ENCODE peak calls at places on chromosomes 5 and 9, in five cellular contexts. One of them, this sample, is unnamed.

GRCh38 chr5:152329896-152330295 is 75.2 kb downstream of the NMUR2 start:
- DNase-seq in CD8-positive, alpha-beta memory T cell: no peak
- DNase-seq in hippocampal formation: no peak
- DNase-seq in activated CD4-positive, alpha-beta memory T cell treated with anti-CD3 and anti-CD28 coated beads, Interleukin-2, amount 10 ng/mL, durations not matched to agents 7 days and 5 days: no peak
- DNase-seq in GM18507: no peak
- DNase-seq in this sample: no peak

GRCh38 chr9:88303785-88304495 is 84.3 kb upstream of the SPIN1 start:
- DNase-seq in CD8-positive, alpha-beta memory T cell: no peak
- DNase-seq in hippocampal formation: peak; percentile 15
- DNase-seq in activated CD4-positive, alpha-beta memory T cell treated with anti-CD3 and anti-CD28 coated beads, Interleukin-2, amount 10 ng/mL, durations not matched to agents 7 days and 5 days: peak; percentile 78
- DNase-seq in GM18507: peak; percentile 3
- DNase-seq in this sample: peak; percentile 15

GRCh38 chr5:125717209-125717608 is 706.0 kb upstream of the GRAMD2B start:
- DNase-seq in CD8-positive, alpha-beta memory T cell: no peak
- DNase-seq in hippocampal formation: no peak
- DNase-seq in activated CD4-positive, alpha-beta memory T cell treated with anti-CD3 and anti-CD28 coated beads, Interleukin-2, amount 10 ng/mL, durations not matched to agents 7 days and 5 days: no peak
- DNase-seq in GM18507: no peak
- DNase-seq in this sample: no peak

GRCh38 chr5:176543428-176544182 is 5.5 kb upstream of the CDHR2 start:
- DNase-seq in CD8-positive, alpha-beta memory T cell: peak; percentile 78
- DNase-seq in hippocampal formation: peak; percentile 15
- DNase-seq in activated CD4-positive, alpha-beta memory T cell treated with anti-CD3 and anti-CD28 coated beads, Interleukin-2, amount 10 ng/mL, durations not matched to agents 7 days and 5 days: peak; percentile 84
- DNase-seq in GM18507: no peak
- DNase-seq in this sample: peak; percentile 61

GRCh38 chr9:70921126-70921525 is 200.3 kb downstream of the TRPM3 start:
- DNase-seq in CD8-positive, alpha-beta memory T cell: no peak
- DNase-seq in hippocampal formation: no peak
- DNase-seq in activated CD4-positive, alpha-beta memory T cell treated with anti-CD3 and anti-CD28 coated beads, Interleukin-2, amount 10 ng/mL, durations not matched to agents 7 days and 5 days: no peak
- DNase-seq in GM18507: no peak
- DNase-seq in this sample: no peak

GRCh38 chr9:115262952-115263351 is 145.0 kb upstream of the TNC start:
- DNase-seq in CD8-positive, alpha-beta memory T cell: no peak
- DNase-seq in hippocampal formation: no peak
- DNase-seq in activated CD4-positive, alpha-beta memory T cell treated with anti-CD3 and anti-CD28 coated beads, Interleukin-2, amount 10 ng/mL, durations not matched to agents 7 days and 5 days: no peak
- DNase-seq in GM18507: no peak
- DNase-seq in this sample: no peak

GRCh38 chr9:133127340-133127981 is 6.4 kb upstream of the RALGDS start:
- DNase-seq in CD8-positive, alpha-beta memory T cell: no peak
- DNase-seq in hippocampal formation: no peak
- DNase-seq in activated CD4-positive, alpha-beta memory T cell treated with anti-CD3 and anti-CD28 coated beads, Interleukin-2, amount 10 ng/mL, durations not matched to agents 7 days and 5 days: peak; percentile 45
- DNase-seq in GM18507: no peak
- DNase-seq in this sample: no peak

GRCh38 chr9:99720455-99721050 is 101.1 kb upstream of the NR4A3 start:
- DNase-seq in CD8-positive, alpha-beta memory T cell: peak; percentile 30
- DNase-seq in hippocampal formation: no peak
- DNase-seq in activated CD4-positive, alpha-beta memory T cell treated with anti-CD3 and anti-CD28 coated beads, Interleukin-2, amount 10 ng/mL, durations not matched to agents 7 days and 5 days: no peak
- DNase-seq in GM18507: peak; percentile 7
- DNase-seq in this sample: no peak

GRCh38 chr5:65364907-65365306 is 116.8 kb downstream of the ADAMTS6 start:
- DNase-seq in CD8-positive, alpha-beta memory T cell: no peak
- DNase-seq in hippocampal formation: no peak
- DNase-seq in activated CD4-positive, alpha-beta memory T cell treated with anti-CD3 and anti-CD28 coated beads, Interleukin-2, amount 10 ng/mL, durations not matched to agents 7 days and 5 days: no peak
- DNase-seq in GM18507: no peak
- DNase-seq in this sample: no peak

GRCh38 chr9:32045513-32045912 is 338.9 kb upstream of the ACO1 start:
- DNase-seq in CD8-positive, alpha-beta memory T cell: no peak
- DNase-seq in hippocampal formation: no peak
- DNase-seq in activated CD4-positive, alpha-beta memory T cell treated with anti-CD3 and anti-CD28 coated beads, Interleukin-2, amount 10 ng/mL, durations not matched to agents 7 days and 5 days: no peak
- DNase-seq in GM18507: no peak
- DNase-seq in this sample: no peak

GRCh38 chr5:91712718-91713117 is 329.6 kb upstream of the ARRDC3 start:
- DNase-seq in CD8-positive, alpha-beta memory T cell: no peak
- DNase-seq in hippocampal formation: no peak
- DNase-seq in activated CD4-positive, alpha-beta memory T cell treated with anti-CD3 and anti-CD28 coated beads, Interleukin-2, amount 10 ng/mL, durations not matched to agents 7 days and 5 days: no peak
- DNase-seq in GM18507: no peak
- DNase-seq in this sample: no peak

GRCh38 chr5:151694035-151694485 is 7.3 kb upstream of the SPARC start:
- DNase-seq in CD8-positive, alpha-beta memory T cell: no peak
- DNase-seq in hippocampal formation: peak; percentile 88
- DNase-seq in activated CD4-positive, alpha-beta memory T cell treated with anti-CD3 and anti-CD28 coated beads, Interleukin-2, amount 10 ng/mL, durations not matched to agents 7 days and 5 days: no peak
- DNase-seq in GM18507: no peak
- DNase-seq in this sample: no peak

GRCh38 chr5:80193421-80193820 is 62.4 kb downstream of the SERINC5 start:
- DNase-seq in CD8-positive, alpha-beta memory T cell: no peak
- DNase-seq in hippocampal formation: no peak
- DNase-seq in activated CD4-positive, alpha-beta memory T cell treated with anti-CD3 and anti-CD28 coated beads, Interleukin-2, amount 10 ng/mL, durations not matched to agents 7 days and 5 days: no peak
- DNase-seq in GM18507: no peak
- DNase-seq in this sample: no peak

GRCh38 chr9:78601957-78602565 is 305.1 kb downstream of the PSAT1 start:
- DNase-seq in CD8-positive, alpha-beta memory T cell: no peak
- DNase-seq in hippocampal formation: peak; percentile 35
- DNase-seq in activated CD4-positive, alpha-beta memory T cell treated with anti-CD3 and anti-CD28 coated beads, Interleukin-2, amount 10 ng/mL, durations not matched to agents 7 days and 5 days: no peak
- DNase-seq in GM18507: no peak
- DNase-seq in this sample: no peak

GRCh38 chr5:91187032-91187431 is 196.1 kb downstream of the ARRDC3 start:
- DNase-seq in CD8-positive, alpha-beta memory T cell: no peak
- DNase-seq in hippocampal formation: no peak
- DNase-seq in activated CD4-positive, alpha-beta memory T cell treated with anti-CD3 and anti-CD28 coated beads, Interleukin-2, amount 10 ng/mL, durations not matched to agents 7 days and 5 days: no peak
- DNase-seq in GM18507: no peak
- DNase-seq in this sample: no peak

GRCh38 chr9:34227445-34227844 is 48.6 kb downstream of the UBAP1 start:
- DNase-seq in CD8-positive, alpha-beta memory T cell: no peak
- DNase-seq in hippocampal formation: no peak
- DNase-seq in activated CD4-positive, alpha-beta memory T cell treated with anti-CD3 and anti-CD28 coated beads, Interleukin-2, amount 10 ng/mL, durations not matched to agents 7 days and 5 days: no peak
- DNase-seq in GM18507: no peak
- DNase-seq in this sample: no peak

GRCh38 chr9:77817590-77818311 is 169.6 kb upstream of the GNA14 start:
- DNase-seq in CD8-positive, alpha-beta memory T cell: no peak
- DNase-seq in hippocampal formation: no peak
- DNase-seq in activated CD4-positive, alpha-beta memory T cell treated with anti-CD3 and anti-CD28 coated beads, Interleukin-2, amount 10 ng/mL, durations not matched to agents 7 days and 5 days: no peak
- DNase-seq in GM18507: no peak
- DNase-seq in this sample: no peak

GRCh38 chr9:135038826-135039225 is 48.6 kb upstream of the OLFM1 start:
- DNase-seq in CD8-positive, alpha-beta memory T cell: no peak
- DNase-seq in hippocampal formation: no peak
- DNase-seq in activated CD4-positive, alpha-beta memory T cell treated with anti-CD3 and anti-CD28 coated beads, Interleukin-2, amount 10 ng/mL, durations not matched to agents 7 days and 5 days: peak; percentile 3
- DNase-seq in GM18507: no peak
- DNase-seq in this sample: no peak

GRCh38 chr9:99622679-99623078 is 199.0 kb upstream of the NR4A3 start:
- DNase-seq in CD8-positive, alpha-beta memory T cell: no peak
- DNase-seq in hippocampal formation: no peak
- DNase-seq in activated CD4-positive, alpha-beta memory T cell treated with anti-CD3 and anti-CD28 coated beads, Interleukin-2, amount 10 ng/mL, durations not matched to agents 7 days and 5 days: no peak
- DNase-seq in GM18507: no peak
- DNase-seq in this sample: no peak

GRCh38 chr9:99562263-99562565 is 259.5 kb upstream of the NR4A3 start:
- DNase-seq in CD8-positive, alpha-beta memory T cell: no peak
- DNase-seq in hippocampal formation: no peak
- DNase-seq in activated CD4-positive, alpha-beta memory T cell treated with anti-CD3 and anti-CD28 coated beads, Interleukin-2, amount 10 ng/mL, durations not matched to agents 7 days and 5 days: no peak
- DNase-seq in GM18507: no peak
- DNase-seq in this sample: no peak

GRCh38 chr9:136189394-136190236 is 15.3 kb downstream of the LHX3 start:
- DNase-seq in CD8-positive, alpha-beta memory T cell: no peak
- DNase-seq in hippocampal formation: no peak
- DNase-seq in activated CD4-positive, alpha-beta memory T cell treated with anti-CD3 and anti-CD28 coated beads, Interleukin-2, amount 10 ng/mL, durations not matched to agents 7 days and 5 days: no peak
- DNase-seq in GM18507: no peak
- DNase-seq in this sample: no peak

GRCh38 chr5:124948062-124948753 is 201.8 kb upstream of the ZNF608 start:
- DNase-seq in CD8-positive, alpha-beta memory T cell: no peak
- DNase-seq in hippocampal formation: no peak
- DNase-seq in activated CD4-positive, alpha-beta memory T cell treated with anti-CD3 and anti-CD28 coated beads, Interleukin-2, amount 10 ng/mL, durations not matched to agents 7 days and 5 days: no peak
- DNase-seq in GM18507: no peak
- DNase-seq in this sample: no peak

GRCh38 chr5:57157666-57158065 is 16.2 kb upstream of the GPBP1 start:
- DNase-seq in CD8-positive, alpha-beta memory T cell: no peak
- DNase-seq in hippocampal formation: no peak
- DNase-seq in activated CD4-positive, alpha-beta memory T cell treated with anti-CD3 and anti-CD28 coated beads, Interleukin-2, amount 10 ng/mL, durations not matched to agents 7 days and 5 days: no peak
- DNase-seq in GM18507: no peak
- DNase-seq in this sample: no peak

GRCh38 chr9:123686131-123686848 is 243.6 kb downstream of the DENND1A start:
- DNase-seq in CD8-positive, alpha-beta memory T cell: no peak
- DNase-seq in hippocampal formation: no peak
- DNase-seq in activated CD4-positive, alpha-beta memory T cell treated with anti-CD3 and anti-CD28 coated beads, Interleukin-2, amount 10 ng/mL, durations not matched to agents 7 days and 5 days: no peak
- DNase-seq in GM18507: no peak
- DNase-seq in this sample: no peak

GRCh38 chr5:66039701-66040100 is 104.4 kb upstream of the SREK1 start:
- DNase-seq in CD8-positive, alpha-beta memory T cell: no peak
- DNase-seq in hippocampal formation: no peak
- DNase-seq in activated CD4-positive, alpha-beta memory T cell treated with anti-CD3 and anti-CD28 coated beads, Interleukin-2, amount 10 ng/mL, durations not matched to agents 7 days and 5 days: no peak
- DNase-seq in GM18507: no peak
- DNase-seq in this sample: no peak

GRCh38 chr5:175654807-175655206 is 3.1 kb upstream of the HRH2 start:
- DNase-seq in CD8-positive, alpha-beta memory T cell: no peak
- DNase-seq in hippocampal formation: no peak
- DNase-seq in activated CD4-positive, alpha-beta memory T cell treated with anti-CD3 and anti-CD28 coated beads, Interleukin-2, amount 10 ng/mL, durations not matched to agents 7 days and 5 days: no peak
- DNase-seq in GM18507: no peak
- DNase-seq in this sample: no peak

GRCh38 chr5:171845857-171846785 is 60.5 kb downstream of the SMIM23 start:
- DNase-seq in CD8-positive, alpha-beta memory T cell: no peak
- DNase-seq in hippocampal formation: no peak
- DNase-seq in activated CD4-positive, alpha-beta memory T cell treated with anti-CD3 and anti-CD28 coated beads, Interleukin-2, amount 10 ng/mL, durations not matched to agents 7 days and 5 days: no peak
- DNase-seq in GM18507: no peak
- DNase-seq in this sample: no peak

GRCh38 chr9:34190996-34191892 is 12.4 kb downstream of the UBAP1 start:
- DNase-seq in CD8-positive, alpha-beta memory T cell: no peak
- DNase-seq in hippocampal formation: no peak
- DNase-seq in activated CD4-positive, alpha-beta memory T cell treated with anti-CD3 and anti-CD28 coated beads, Interleukin-2, amount 10 ng/mL, durations not matched to agents 7 days and 5 days: no peak
- DNase-seq in GM18507: no peak
- DNase-seq in this sample: no peak

GRCh38 chr9:136915632-136916329 is 28.8 kb downstream of the FBXW5 start:
- DNase-seq in CD8-positive, alpha-beta memory T cell: no peak
- DNase-seq in hippocampal formation: no peak
- DNase-seq in activated CD4-positive, alpha-beta memory T cell treated with anti-CD3 and anti-CD28 coated beads, Interleukin-2, amount 10 ng/mL, durations not matched to agents 7 days and 5 days: no peak
- DNase-seq in GM18507: no peak
- DNase-seq in this sample: no peak

GRCh38 chr9:121324316-121324715 is 45.7 kb downstream of the STOM start:
- DNase-seq in CD8-positive, alpha-beta memory T cell: no peak
- DNase-seq in hippocampal formation: no peak
- DNase-seq in activated CD4-positive, alpha-beta memory T cell treated with anti-CD3 and anti-CD28 coated beads, Interleukin-2, amount 10 ng/mL, durations not matched to agents 7 days and 5 days: no peak
- DNase-seq in GM18507: no peak
- DNase-seq in this sample: no peak

GRCh38 chr5:143922718-143923117 is 110.8 kb downstream of the HMHB1 start:
- DNase-seq in CD8-positive, alpha-beta memory T cell: no peak
- DNase-seq in hippocampal formation: no peak
- DNase-seq in activated CD4-positive, alpha-beta memory T cell treated with anti-CD3 and anti-CD28 coated beads, Interleukin-2, amount 10 ng/mL, durations not matched to agents 7 days and 5 days: no peak
- DNase-seq in GM18507: no peak
- DNase-seq in this sample: no peak

GRCh38 chr5:40441733-40442132 is 238.0 kb upstream of the PTGER4 start:
- DNase-seq in CD8-positive, alpha-beta memory T cell: peak; percentile 45
- DNase-seq in hippocampal formation: no peak
- DNase-seq in activated CD4-positive, alpha-beta memory T cell treated with anti-CD3 and anti-CD28 coated beads, Interleukin-2, amount 10 ng/mL, durations not matched to agents 7 days and 5 days: peak; percentile 28
- DNase-seq in GM18507: no peak
- DNase-seq in this sample: peak; percentile 34

GRCh38 chr9:98900725-98901124 is 43.0 kb upstream of the COL15A1 start:
- DNase-seq in CD8-positive, alpha-beta memory T cell: no peak
- DNase-seq in hippocampal formation: no peak
- DNase-seq in activated CD4-positive, alpha-beta memory T cell treated with anti-CD3 and anti-CD28 coated beads, Interleukin-2, amount 10 ng/mL, durations not matched to agents 7 days and 5 days: no peak
- DNase-seq in GM18507: no peak
- DNase-seq in this sample: no peak

GRCh38 chr9:70595211-70595610 is 180.8 kb upstream of the KLF9 start:
- DNase-seq in CD8-positive, alpha-beta memory T cell: no peak
- DNase-seq in hippocampal formation: no peak
- DNase-seq in activated CD4-positive, alpha-beta memory T cell treated with anti-CD3 and anti-CD28 coated beads, Interleukin-2, amount 10 ng/mL, durations not matched to agents 7 days and 5 days: no peak
- DNase-seq in GM18507: no peak
- DNase-seq in this sample: no peak

GRCh38 chr9:75422939-75423522 is 334.7 kb downstream of the OSTF1 start:
- DNase-seq in CD8-positive, alpha-beta memory T cell: no peak
- DNase-seq in hippocampal formation: no peak
- DNase-seq in activated CD4-positive, alpha-beta memory T cell treated with anti-CD3 and anti-CD28 coated beads, Interleukin-2, amount 10 ng/mL, durations not matched to agents 7 days and 5 days: no peak
- DNase-seq in GM18507: no peak
- DNase-seq in this sample: no peak

GRCh38 chr5:86500947-86501346 is 116.8 kb upstream of the COX7C start:
- DNase-seq in CD8-positive, alpha-beta memory T cell: no peak
- DNase-seq in hippocampal formation: no peak
- DNase-seq in activated CD4-positive, alpha-beta memory T cell treated with anti-CD3 and anti-CD28 coated beads, Interleukin-2, amount 10 ng/mL, durations not matched to agents 7 days and 5 days: no peak
- DNase-seq in GM18507: no peak
- DNase-seq in this sample: no peak

GRCh38 chr5:12845549-12846159 is 941.4 kb upstream of the CTNND2 start:
- DNase-seq in CD8-positive, alpha-beta memory T cell: no peak
- DNase-seq in hippocampal formation: no peak
- DNase-seq in activated CD4-positive, alpha-beta memory T cell treated with anti-CD3 and anti-CD28 coated beads, Interleukin-2, amount 10 ng/mL, durations not matched to agents 7 days and 5 days: no peak
- DNase-seq in GM18507: no peak
- DNase-seq in this sample: no peak

GRCh38 chr5:15387931-15388330 is 112.0 kb upstream of the FBXL7 start:
- DNase-seq in CD8-positive, alpha-beta memory T cell: no peak
- DNase-seq in hippocampal formation: no peak
- DNase-seq in activated CD4-positive, alpha-beta memory T cell treated with anti-CD3 and anti-CD28 coated beads, Interleukin-2, amount 10 ng/mL, durations not matched to agents 7 days and 5 days: no peak
- DNase-seq in GM18507: no peak
- DNase-seq in this sample: no peak